ENCODE peak calls at places on chromosomes 12 and 14, in seven cellular contexts. X is stomach; P is CD4-positive, alpha-beta T cell; V is fibroblast of the aortic adventitia; R is fibroblast of lung; D is fibroblast of mammary gland; B is Calu3. A is an unnamed sample.

GRCh38 chr12:78439666-78440065 is 424.9 kb upstream of the SYT1 start:
- DNase-seq in X (no peak), P (no peak), V (no peak), R (no peak), D (no peak), B (no peak), A (no peak)

GRCh38 chr12:130263996-130264395 is 73.7 kb upstream of the PIWIL1 start:
- DNase-seq in X (no peak), P (no peak), V (no peak), R (no peak), D (no peak), B (no peak), A (no peak)

GRCh38 chr14:61326847-61327246 is 5.5 kb downstream of the PRKCH start:
- DNase-seq in X (peak), P (no peak), V (no peak), R (no peak), D (peak), B (peak), A (no peak)

GRCh38 chr12:116990329-116990728 is 79.6 kb downstream of the FBXW8 start:
- DNase-seq in X (no peak), P (no peak), V (no peak), R (no peak), D (no peak), B (no peak), A (no peak)

GRCh38 chr14:74507085-74507484 is 13.5 kb downstream of the ISCA2 start:
- DNase-seq in X (no peak), P (no peak), V (no peak), R (no peak), D (no peak), B (no peak), A (no peak)

GRCh38 chr14:91041450-91041849 is 19.0 kb downstream of the RPS6KA5 start:
- DNase-seq in X (no peak), P (no peak), V (no peak), R (no peak), D (no peak), B (no peak), A (no peak)

GRCh38 chr14:104803916-104804371 is 3.0 kb downstream of the ZBTB42 start:
- DNase-seq in X (no peak), P (no peak), V (no peak), R (no peak), D (no peak), B (no peak), A (no peak)

GRCh38 chr14:89201645-89202044 is 215.4 kb downstream of the FOXN3 start:
- DNase-seq in X (no peak), P (no peak), V (no peak), R (no peak), D (no peak), B (no peak), A (no peak)

GRCh38 chr12:50246873-50247612 is 36.3 kb downstream of the LIMA1 start:
- DNase-seq in X (peak), P (no peak), V (peak), R (peak), D (peak), B (peak), A (peak)

GRCh38 chr12:9910716-9911421 is 21.3 kb downstream of the CLEC2A start:
- DNase-seq in X (no peak), P (no peak), V (no peak), R (no peak), D (peak), B (no peak), A (no peak)

GRCh38 chr14:95260537-95261440 is 58.9 kb downstream of the CLMN start:
- DNase-seq in X (no peak), P (no peak), V (no peak), R (peak), D (peak), B (no peak), A (no peak)

GRCh38 chr12:107404981-107405380 is 280.6 kb upstream of the PWP1 start:
- DNase-seq in X (no peak), P (no peak), V (peak), R (peak), D (peak), B (peak), A (peak)

GRCh38 chr14:58533417-58533816 is 104.3 kb upstream of the DACT1 start:
- DNase-seq in X (no peak), P (no peak), V (peak), R (peak), D (peak), B (no peak), A (no peak)

GRCh38 chr14:39107624-39108023 is 4.6 kb upstream of the SEC23A start:
- DNase-seq in X (no peak), P (no peak), V (peak), R (peak), D (peak), B (no peak), A (peak)

GRCh38 chr14:104345316-104346111 is 207.1 kb downstream of the KIF26A start:
- DNase-seq in X (peak), P (no peak), V (no peak), R (no peak), D (no peak), B (no peak), A (no peak)

GRCh38 chr14:75514673-75515630 is 7.3 kb upstream of the BATF start:
- DNase-seq in X (no peak), P (peak), V (peak), R (peak), D (peak), B (peak), A (no peak)
- TF ChIP-seq CTCF in X (no peak), P (no peak), V (peak), R (peak), D (peak), B (no peak), A (peak)

GRCh38 chr12:6644903-6645302 is 2.3 kb downstream of the ACRBP start:
- DNase-seq in X (no peak), P (no peak), V (peak), R (no peak), D (no peak), B (no peak), A (no peak)
- TF ChIP-seq CTCF in X (no peak), P (no peak), V (peak), R (no peak), D (peak), B (no peak), A (no peak)

GRCh38 chr12:47079894-47080724 is at the start of gene AMIGO2:
- DNase-seq in X (peak), P (peak), V (peak), R (peak), D (peak), B (peak), A (peak)

GRCh38 chr12:47078086-47078395 is 1.4 kb upstream of the PCED1B start:
- DNase-seq in X (no peak), P (no peak), V (no peak), R (no peak), D (no peak), B (no peak), A (no peak)

GRCh38 chr12:47080725-47081502 is 1.2 kb upstream of the AMIGO2 start:
- DNase-seq in X (peak), P (peak), V (peak), R (peak), D (peak), B (peak), A (no peak)

GRCh38 chr12:47078733-47079364 is 572 bp upstream of the PCED1B start:
- DNase-seq in X (no peak), P (peak), V (no peak), R (peak), D (no peak), B (peak), A (no peak)

DNA sequence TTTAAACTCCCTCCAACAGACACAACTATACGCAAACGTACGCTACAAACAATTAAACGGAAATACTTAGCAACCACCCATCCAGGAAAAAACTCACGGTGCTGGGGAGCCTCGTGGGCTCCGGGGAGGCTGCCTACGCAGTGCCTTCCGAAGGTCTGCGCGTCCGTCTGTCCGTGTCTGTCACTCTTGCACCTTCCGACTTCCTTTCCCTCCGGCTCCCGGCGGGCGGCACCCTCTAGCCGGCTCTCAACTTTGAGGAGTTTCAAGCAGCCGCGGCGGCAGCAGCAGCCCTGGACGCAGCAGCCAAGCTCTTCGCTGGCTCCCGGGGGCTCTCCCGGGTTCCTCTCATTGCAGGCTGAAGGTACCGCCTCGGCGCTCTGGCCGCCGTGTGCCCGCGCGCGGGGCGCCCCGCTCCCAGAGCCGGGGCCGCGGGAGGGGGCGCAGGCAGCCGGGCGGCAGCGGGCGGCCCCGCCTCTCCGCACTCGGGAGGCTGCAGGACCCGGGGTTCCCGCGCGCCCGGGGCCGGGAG is at the start of gene PCED1B:
- DNase-seq in X (peak), P (peak), V (peak), R (peak), D (peak), B (peak), A (peak)
- TF ChIP-seq CTCF in X (no peak), P (peak), V (peak), R (peak), D (peak), B (no peak), A (peak)

GRCh38 chr12:109475993-109476806 is 900 bp downstream of the KCTD10 start:
- DNase-seq in X (no peak), P (no peak), V (peak), R (peak), D (peak), B (no peak), A (no peak)
- TF ChIP-seq CTCF in X (no peak), P (no peak), V (no peak), R (no peak), D (no peak), B (no peak), A (no peak)

GRCh38 chr12:120085920-120086319 is 30.6 kb downstream of the RAB35 start:
- DNase-seq in X (no peak), P (no peak), V (no peak), R (no peak), D (no peak), B (no peak), A (no peak)
- TF ChIP-seq CTCF in X (no peak), P (no peak), V (no peak), R (no peak), D (no peak), B (no peak), A (no peak)

DNA sequence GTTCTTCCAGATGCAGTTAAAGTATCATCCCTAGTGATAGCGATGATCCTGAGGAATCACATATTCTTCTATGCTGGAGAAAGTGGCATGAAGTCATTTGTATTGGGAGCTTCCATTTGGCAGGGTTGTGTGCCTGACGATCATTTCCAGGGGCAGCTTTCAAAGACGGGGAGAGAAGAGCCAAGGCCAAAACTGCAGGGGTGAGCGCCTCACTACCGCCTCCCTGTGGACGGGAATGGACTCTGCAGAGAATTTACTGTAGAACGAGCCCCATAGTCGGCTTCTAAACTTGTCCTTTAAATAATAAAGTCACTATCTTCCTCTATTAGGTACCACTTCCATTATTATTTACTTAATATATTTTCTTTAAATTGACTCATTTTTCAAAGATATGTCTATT is 555.9 kb upstream of the TMEM132C start:
- DNase-seq in X (no peak), P (no peak), V (no peak), R (no peak), D (no peak), B (no peak), A (no peak)
- TF ChIP-seq CTCF in X (no peak), P (no peak), V (peak), R (peak), D (peak), B (no peak), A (peak)

GRCh38 chr12:69569236-69569635 is 16.0 kb upstream of the CCT2 start:
- DNase-seq in X (no peak), P (no peak), V (peak), R (peak), D (peak), B (no peak), A (peak)

GRCh38 chr12:69570545-69571399 is 14.5 kb upstream of the CCT2 start:
- DNase-seq in X (peak), P (peak), V (peak), R (peak), D (peak), B (peak), A (peak)

GRCh38 chr12:69563166-69563762 is 22.0 kb upstream of the CCT2 start:
- DNase-seq in X (no peak), P (no peak), V (no peak), R (peak), D (no peak), B (no peak), A (no peak)

GRCh38 chr12:69570000-69570516 is 15.2 kb upstream of the CCT2 start:
- DNase-seq in X (no peak), P (no peak), V (no peak), R (peak), D (peak), B (no peak), A (peak)

GRCh38 chr12:69566603-69567002 is 18.7 kb upstream of the CCT2 start:
- DNase-seq in X (no peak), P (no peak), V (no peak), R (no peak), D (no peak), B (no peak), A (no peak)
- TF ChIP-seq CTCF in X (no peak), P (no peak), V (no peak), R (no peak), D (peak), B (no peak), A (peak)

GRCh38 chr12:69880566-69880965 is 55.5 kb downstream of the MYRFL start:
- DNase-seq in X (no peak), P (no peak), V (peak), R (peak), D (peak), B (no peak), A (peak)
- TF ChIP-seq CTCF in X (no peak), P (no peak), V (no peak), R (no peak), D (peak), B (no peak), A (peak)

GRCh38 chr14:72535485-72535884 is 358.4 kb downstream of the DPF3 start:
- DNase-seq in X (no peak), P (no peak), V (no peak), R (no peak), D (no peak), B (no peak), A (no peak)

GRCh38 chr14:72541546-72541945 is 352.4 kb downstream of the DPF3 start:
- DNase-seq in X (no peak), P (no peak), V (no peak), R (no peak), D (no peak), B (no peak), A (no peak)

GRCh38 chr14:72543325-72543724 is 350.6 kb downstream of the DPF3 start:
- DNase-seq in X (no peak), P (no peak), V (no peak), R (no peak), D (no peak), B (no peak), A (no peak)

GRCh38 chr14:72540836-72541235 is 353.1 kb downstream of the DPF3 start:
- DNase-seq in X (no peak), P (no peak), V (no peak), R (no peak), D (no peak), B (no peak), A (no peak)

DNA sequence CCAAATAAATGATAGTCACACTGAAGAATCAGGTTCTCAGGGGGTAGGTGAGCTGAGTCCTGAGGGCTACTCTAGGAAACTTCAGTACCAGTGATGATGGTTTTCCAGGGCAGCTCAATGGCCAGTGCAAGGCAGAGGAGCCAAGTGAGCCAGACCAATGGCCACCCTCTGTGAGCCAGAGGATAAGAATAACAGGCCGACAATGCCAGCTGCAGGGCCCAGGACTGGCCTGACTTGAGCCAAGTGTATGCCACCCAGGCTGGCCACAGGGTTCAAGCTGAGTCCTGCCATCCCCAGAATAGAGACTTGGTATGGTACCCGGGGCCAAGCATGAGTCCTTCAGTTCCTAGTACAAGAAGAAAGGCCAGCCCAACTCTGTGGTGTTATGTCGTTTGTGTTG is 355.5 kb downstream of the DPF3 start:
- DNase-seq in X (no peak), P (no peak), V (no peak), R (no peak), D (no peak), B (no peak), A (no peak)
- TF ChIP-seq CTCF in X (no peak), P (no peak), V (no peak), R (no peak), D (no peak), B (no peak), A (no peak)

GRCh38 chr12:87661770-87662402 is 367.3 kb downstream of the C12orf50 start:
- DNase-seq in X (no peak), P (no peak), V (peak), R (no peak), D (no peak), B (no peak), A (no peak)

GRCh38 chr12:87670448-87670847 is 358.8 kb downstream of the C12orf50 start:
- DNase-seq in X (no peak), P (no peak), V (no peak), R (no peak), D (no peak), B (no peak), A (no peak)

GRCh38 chr12:87671757-87672156 is 357.4 kb downstream of the C12orf50 start:
- DNase-seq in X (no peak), P (no peak), V (no peak), R (peak), D (no peak), B (no peak), A (no peak)

GRCh38 chr12:87667378-87667777 is 361.8 kb downstream of the C12orf50 start:
- DNase-seq in X (no peak), P (no peak), V (peak), R (peak), D (peak), B (peak), A (no peak)
- TF ChIP-seq CTCF in X (no peak), P (no peak), V (peak), R (no peak), D (peak), B (no peak), A (no peak)

A was measured in HFFc6.